ENCODE peak calls at places on chromosomes 5 and 9, in four cellular contexts. J, G, L and O are unnamed samples.

GRCh38 chr5:159448-160172 is 31.7 kb upstream of the LRRC14B start:
- DNase-seq in J (peak), G (no peak), L (no peak), O (peak)

GRCh38 chr9:133921866-133922265 is 70.3 kb downstream of the VAV2 start:
- DNase-seq in J (no peak), G (no peak), L (no peak), O (no peak)

GRCh38 chr9:129726322-129727160 is 26.3 kb downstream of the PTGES start:
- DNase-seq in J (peak), G (peak), L (peak), O (peak)

GRCh38 chr5:73232266-73233041 is 59.5 kb downstream of the TMEM174 start:
- DNase-seq in J (no peak), G (no peak), L (no peak), O (no peak)

GRCh38 chr5:136600306-136600705 is 235.0 kb upstream of the TRPC7 start:
- DNase-seq in J (no peak), G (no peak), L (no peak), O (no peak)

GRCh38 chr9:136978073-136978864 is 965 bp downstream of the PTGDS start:
- DNase-seq in J (peak), G (peak), L (peak), O (peak)

GRCh38 chr9:12469084-12469483 is 224.1 kb upstream of the TYRP1 start:
- DNase-seq in J (no peak), G (no peak), L (no peak), O (no peak)

GRCh38 chr9:125674981-125675973 is 31.7 kb downstream of the MAPKAP1 start:
- DNase-seq in J (peak), G (no peak), L (no peak), O (peak)

GRCh38 chr9:81787747-81788632 is 98.6 kb upstream of the TLE1 start:
- DNase-seq in J (peak), G (no peak), L (peak), O (peak)

GRCh38 chr5:78803386-78803785 is 154.8 kb upstream of the LHFPL2 start:
- DNase-seq in J (peak), G (peak), L (peak), O (peak)

GRCh38 chr9:131289301-131290038 is at the start of gene PLPP7:
- DNase-seq in J (peak), G (peak), L (no peak), O (peak)

GRCh38 chr5:14357861-14358260 is 214.7 kb downstream of the TRIO start:
- DNase-seq in J (no peak), G (no peak), L (no peak), O (no peak)

GRCh38 chr9:135864447-135865049 is 42.8 kb downstream of the CAMSAP1 start:
- DNase-seq in J (peak), G (peak), L (peak), O (peak)

GRCh38 chr5:88377705-88378656 is 109.3 kb upstream of the TMEM161B start:
- DNase-seq in J (no peak), G (no peak), L (no peak), O (no peak)

GRCh38 chr5:135114759-135115158 is 80.7 kb upstream of the PITX1 start:
- DNase-seq in J (no peak), G (no peak), L (no peak), O (no peak)

GRCh38 chr5:138178516-138179276 is at the start of the genes BRD8 and KIF20A:
- DNase-seq in J (peak), G (peak), L (peak), O (peak)
- TF ChIP-seq CTCF in J (no peak), G (no peak), L (no peak), O (no peak)

GRCh38 chr5:150587830-150588494 is 52.5 kb upstream of the SYNPO start:
- DNase-seq in J (peak), G (no peak), L (no peak), O (peak)

GRCh38 chr5:150587016-150587415 is 53.4 kb upstream of the SYNPO start:
- DNase-seq in J (no peak), G (no peak), L (no peak), O (no peak)

GRCh38 chr5:150588495-150588890 is 52.0 kb upstream of the SYNPO start:
- DNase-seq in J (no peak), G (no peak), L (peak), O (no peak)

GRCh38 chr5:150590979-150591411 is 49.5 kb upstream of the SYNPO start:
- DNase-seq in J (no peak), G (no peak), L (no peak), O (no peak)

DNA sequence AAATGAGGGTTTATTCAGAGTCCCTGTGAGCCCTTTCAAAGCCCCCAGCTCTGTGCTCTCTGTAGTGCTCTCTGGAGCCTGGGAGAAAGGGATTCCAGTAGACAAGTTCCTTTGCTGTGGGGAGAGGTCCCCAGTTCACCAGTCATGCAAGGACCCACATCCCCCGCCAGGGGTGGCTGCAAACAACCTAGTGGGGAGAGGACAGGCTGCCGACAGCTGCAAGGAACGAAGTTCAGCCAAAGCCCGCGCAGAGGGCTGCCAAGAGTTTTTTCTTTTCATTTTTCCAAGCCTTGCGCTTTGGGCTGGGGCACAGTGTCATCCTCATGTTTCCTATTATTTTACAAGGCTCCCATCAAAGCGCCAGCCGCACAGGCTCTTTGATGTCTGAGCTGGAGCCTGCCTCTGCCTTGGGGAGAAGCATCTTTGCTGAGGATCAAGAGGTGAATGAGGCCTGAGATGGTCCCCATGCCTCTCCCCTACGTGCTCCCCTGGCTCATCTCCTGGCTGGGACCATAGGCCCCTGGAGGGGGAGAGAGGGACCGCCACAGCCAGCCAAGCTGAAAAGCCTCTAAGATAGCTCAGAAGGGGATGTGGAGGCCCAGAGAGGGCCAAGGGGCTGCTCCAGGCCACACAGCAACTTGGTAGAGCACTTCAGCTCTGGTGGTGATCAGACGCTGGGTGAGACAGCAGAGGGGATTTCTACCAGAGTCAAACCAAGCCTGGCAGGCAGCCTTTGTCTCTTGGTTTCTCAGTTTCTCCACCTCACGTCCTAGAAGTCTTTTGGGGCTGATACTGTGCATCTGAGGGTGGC is 50.5 kb upstream of the SYNPO start:
- DNase-seq in J (peak), G (peak), L (peak), O (peak)
- TF ChIP-seq CTCF in J (peak), G (peak), L (peak), O (peak)

GRCh38 chr5:60585618-60586017 is 114.3 kb downstream of the DEPDC1B start:
- DNase-seq in J (no peak), G (no peak), L (no peak), O (no peak)

GRCh38 chr5:60590172-60590571 is 109.8 kb downstream of the DEPDC1B start:
- DNase-seq in J (no peak), G (no peak), L (no peak), O (no peak)

GRCh38 chr5:60584304-60584703 is 115.7 kb downstream of the DEPDC1B start:
- DNase-seq in J (no peak), G (no peak), L (no peak), O (no peak)

GRCh38 chr5:60583598-60583997 is 116.4 kb downstream of the DEPDC1B start:
- DNase-seq in J (no peak), G (no peak), L (no peak), O (peak)

DNA sequence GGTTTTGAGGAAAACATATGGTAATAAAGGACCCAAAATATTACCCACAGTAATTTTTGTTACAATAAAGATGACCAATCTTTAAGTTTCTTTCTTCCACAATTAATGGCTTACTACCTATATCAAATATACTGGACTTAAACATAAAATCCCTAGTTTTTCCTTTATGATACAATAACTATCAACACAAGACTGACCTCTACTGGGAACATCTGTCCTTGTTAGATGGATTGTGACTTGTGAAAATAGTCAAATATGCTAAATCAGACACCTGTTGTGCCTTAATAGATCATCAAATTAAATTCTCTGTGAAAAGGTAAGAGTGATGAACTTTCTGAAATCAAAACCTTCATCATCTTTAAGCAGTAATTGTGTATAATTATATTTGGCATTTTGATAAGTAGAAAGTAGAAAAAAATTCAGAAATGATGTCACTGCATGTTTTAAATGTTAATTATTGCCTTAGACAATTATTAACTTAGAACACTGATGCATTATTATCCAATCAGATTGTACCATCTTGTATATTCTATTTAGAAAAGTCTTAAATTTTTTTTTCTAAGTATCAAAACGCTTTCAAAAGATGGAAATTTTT is 113.6 kb downstream of the DEPDC1B start:
- DNase-seq in J (peak), G (no peak), L (no peak), O (peak)
- TF ChIP-seq CTCF in J (peak), G (no peak), L (no peak), O (peak)

DNA sequence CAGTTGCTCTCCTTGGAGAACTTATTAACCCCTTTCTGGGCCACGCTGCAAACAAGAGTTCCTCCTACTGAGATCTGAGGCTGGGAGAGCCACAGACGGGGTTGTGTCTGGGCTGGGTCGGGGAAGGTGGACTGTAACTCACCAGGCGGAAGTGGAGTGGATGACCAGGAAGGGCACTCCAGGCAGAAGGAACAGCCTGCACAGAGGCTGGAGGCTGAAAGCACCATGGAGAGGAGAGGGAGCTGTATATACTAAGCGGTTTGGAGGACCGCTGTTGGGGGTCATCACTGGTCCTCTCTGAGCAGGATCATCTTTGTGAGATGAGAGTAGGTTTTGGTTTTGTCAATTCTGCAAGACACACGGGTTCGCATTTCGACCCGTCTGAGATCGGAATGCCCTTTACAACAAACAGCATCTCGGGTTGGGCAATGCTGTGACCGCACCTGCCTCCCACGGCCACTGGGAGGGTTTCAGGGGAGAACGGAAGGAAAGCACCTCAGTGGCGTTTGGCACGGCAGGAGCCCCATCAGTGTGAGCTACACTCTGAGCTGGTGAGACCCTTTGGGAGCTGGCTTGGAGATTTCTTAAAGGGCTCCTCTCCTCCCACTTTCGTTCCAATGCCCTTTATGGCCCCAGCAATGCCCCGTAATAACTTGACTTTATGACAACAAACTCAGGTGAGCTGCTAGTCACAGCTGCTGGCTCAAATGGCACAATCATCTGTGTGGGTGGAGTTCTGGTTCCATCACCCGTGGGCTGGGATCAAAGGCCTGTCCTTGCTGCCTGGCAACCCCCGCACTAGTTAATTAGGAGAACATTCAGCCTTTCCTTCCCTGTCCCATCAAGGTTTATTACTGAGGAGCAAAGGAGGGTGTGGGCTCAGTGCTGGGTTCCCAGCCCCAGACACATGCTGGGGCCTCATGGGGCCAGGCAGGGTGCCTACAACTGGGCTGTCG is 18.7 kb upstream of the NEURL1B start:
- DNase-seq in J (no peak), G (peak), L (peak), O (no peak)
- TF ChIP-seq CTCF in J (no peak), G (no peak), L (no peak), O (no peak)

GRCh38 chr5:93289915-93290314 is 291.1 kb downstream of the NR2F1-AS1 start:
- DNase-seq in J (no peak), G (no peak), L (no peak), O (no peak)
- TF ChIP-seq CTCF in J (no peak), G (no peak), L (no peak), O (no peak)

GRCh38 chr5:44862808-44863207 is 54.1 kb downstream of the MRPS30 start:
- DNase-seq in J (peak), G (no peak), L (no peak), O (peak)
- TF ChIP-seq CTCF in J (peak), G (peak), L (no peak), O (peak)